ENCODE peak calls at places on chromosomes 4 and X, in six cellular contexts. U, V, R, M, L and K are unnamed samples.

GRCh38 chr4:113411496-113411938 is 350.0 kb downstream of the CAMK2D start:
- DNase-seq in M (no peak), V (no peak), L (peak; percentile 15), U (no peak), R (no peak), K (no peak)

GRCh38 chrX:12719837-12720236 is 71.4 kb upstream of the PRPS2 start:
- DNase-seq in R (no peak), L (no peak), M (no peak), V (no peak), U (no peak), K (no peak)

GRCh38 chrX:114127005-114127404 is 456.9 kb upstream of the HTR2C start:
- DNase-seq in V (no peak), M (no peak), L (no peak), R (no peak), U (no peak), K (no peak)

GRCh38 chrX:47191331-47191730 is 2.3 kb upstream of the UBA1 start:
- DNase-seq in M (no peak), L (no peak), R (no peak), U (no peak), V (peak; percentile 51), K (peak; percentile 30)

GRCh38 chr4:73259552-73260140 is 1.0 kb upstream of the ANKRD17 start:
- DNase-seq in L (peak; percentile 9), M (no peak), V (no peak), U (no peak), R (no peak), K (no peak)

GRCh38 chr4:150589174-150589573 is 7.2 kb downstream of the MAB21L2 start:
- DNase-seq in R (no peak), M (no peak), V (no peak), L (no peak), U (no peak), K (no peak)

GRCh38 chrX:153971632-153972367 is at the start of gene HCFC1:
- DNase-seq in M (peak; percentile 93), L (peak; percentile 75), U (peak; percentile 95), V (peak; percentile 95), R (peak; percentile 86), K (peak; percentile 95)

GRCh38 chr4:142282870-142283431 is 563.1 kb downstream of the INPP4B start:
- DNase-seq in L (no peak), M (no peak), U (no peak), V (no peak), R (no peak), K (peak; percentile 37)

GRCh38 chr4:121358473-121358872 is 22.3 kb downstream of the QRFPR start:
- DNase-seq in M (no peak), L (no peak), U (no peak), V (no peak), R (no peak), K (no peak)

GRCh38 chr4:119646347-119647071 is 17.9 kb upstream of the PDE5A start:
- DNase-seq in L (no peak), M (no peak), R (no peak), U (no peak), V (peak; percentile 25), K (no peak)

GRCh38 chr4:150117094-150117493 is 38.8 kb downstream of the DCLK2 start:
- DNase-seq in R (no peak), M (no peak), U (peak; percentile 36), L (no peak), V (no peak), K (no peak)

GRCh38 chr4:42671431-42672194 is 14.7 kb upstream of the ATP8A1 start:
- DNase-seq in M (no peak), V (peak; percentile 11), R (no peak), U (no peak), L (no peak), K (peak; percentile 42)

GRCh38 chr4:123301942-123302341 is 94.7 kb upstream of the SPRY1 start:
- DNase-seq in R (no peak), V (no peak), L (no peak), M (no peak), U (no peak), K (no peak)

GRCh38 chr4:41141910-41142309 is 72.4 kb downstream of the APBB2 start:
- DNase-seq in M (no peak), R (no peak), L (no peak), U (no peak), V (no peak), K (no peak)

GRCh38 chr4:158209825-158210807 is at the start of gene TMEM144:
- DNase-seq in R (peak; percentile 93), L (peak; percentile 79), M (peak; percentile 95), V (peak; percentile 92), U (peak; percentile 91), K (peak; percentile 94)

GRCh38 chrX:139083191-139083590 is 371.7 kb upstream of the FGF13 start:
- DNase-seq in U (no peak), R (no peak), L (no peak), M (no peak), V (no peak), K (no peak)

GRCh38 chr4:6856391-6856790 is 53.2 kb upstream of the TBC1D14 start:
- DNase-seq in V (no peak), U (no peak), R (no peak), M (no peak), L (no peak), K (no peak)

GRCh38 chrX:140817943-140818342 is 108.4 kb downstream of the LINC00632 start:
- DNase-seq in R (no peak), M (no peak), L (no peak), U (no peak), V (no peak), K (peak; percentile 35)

GRCh38 chr4:169621754-169622481 is 1.5 kb downstream of the CLCN3 start:
- DNase-seq in R (no peak), V (no peak), L (peak; percentile 57), M (no peak), U (no peak), K (no peak)

GRCh38 chrX:49930046-49930445 is 7.7 kb downstream of the CLCN5 start:
- DNase-seq in L (no peak), M (no peak), V (no peak), R (no peak), U (no peak), K (no peak)

GRCh38 chr4:31755751-31756150 is 1035.6 kb downstream of the PCDH7 start:
- DNase-seq in V (no peak), R (no peak), M (no peak), L (no peak), U (no peak), K (no peak)

GRCh38 chr4:123587983-123588494 is 191.4 kb downstream of the SPRY1 start:
- DNase-seq in L (peak; percentile 32), M (no peak), U (no peak), V (peak; percentile 76), R (no peak), K (no peak)

GRCh38 chr4:143207555-143207954 is 22.8 kb downstream of the USP38 start:
- DNase-seq in L (peak; percentile 20), M (no peak), U (no peak), R (no peak), V (no peak), K (peak; percentile 17)

GRCh38 chr4:54378461-54378860 is 149.4 kb downstream of the PDGFRA start:
- DNase-seq in M (no peak), V (no peak), R (no peak), U (no peak), L (no peak), K (no peak)

GRCh38 chr4:140861359-140862181 is 105.4 kb upstream of the TBC1D9 start:
- DNase-seq in V (peak; percentile 60), U (peak; percentile 60), L (peak; percentile 60), R (peak; percentile 45), M (no peak), K (peak; percentile 81)

DNA sequence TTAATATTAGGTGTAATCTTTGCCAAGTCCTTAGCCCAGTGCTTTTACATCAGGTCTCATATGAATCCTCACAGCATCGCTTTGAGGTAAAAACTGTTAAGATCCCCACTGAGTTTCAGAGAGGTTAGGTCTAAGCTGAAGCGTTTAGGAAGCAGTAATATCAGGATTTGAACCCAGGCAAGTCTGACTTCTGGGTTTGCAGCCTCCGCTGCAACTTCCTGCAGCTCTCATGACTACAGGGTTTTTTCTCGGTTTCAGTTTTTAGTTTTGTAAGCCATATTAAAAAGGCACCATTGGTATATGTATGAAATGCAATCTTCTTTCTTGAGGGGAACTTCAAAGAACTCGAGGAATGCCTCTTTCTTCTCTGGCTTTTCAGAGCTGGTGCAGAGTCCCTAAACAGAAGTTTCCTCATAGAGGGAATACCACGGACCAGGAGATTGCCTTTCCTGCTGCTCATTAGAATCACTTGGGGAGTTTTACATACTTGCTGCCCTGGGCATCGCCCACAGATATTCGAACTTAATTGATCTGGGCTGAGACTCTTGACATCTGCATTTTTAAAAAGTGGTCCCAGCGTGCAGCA is 6.5 kb downstream of the MTM1 start:
- DNase-seq in U (no peak), V (no peak), R (no peak), L (no peak), M (no peak), K (peak; percentile 32)
- H3K27me3 ChIP-seq in U (no peaks in the 10 kb centered on the region), V (no peaks in the 10 kb centered on the region), R (no peaks in the 10 kb centered on the region), L (no peaks in the 10 kb centered on the region), M (no peaks in the 10 kb centered on the region), K (no peaks in the 10 kb centered on the region)

DNA sequence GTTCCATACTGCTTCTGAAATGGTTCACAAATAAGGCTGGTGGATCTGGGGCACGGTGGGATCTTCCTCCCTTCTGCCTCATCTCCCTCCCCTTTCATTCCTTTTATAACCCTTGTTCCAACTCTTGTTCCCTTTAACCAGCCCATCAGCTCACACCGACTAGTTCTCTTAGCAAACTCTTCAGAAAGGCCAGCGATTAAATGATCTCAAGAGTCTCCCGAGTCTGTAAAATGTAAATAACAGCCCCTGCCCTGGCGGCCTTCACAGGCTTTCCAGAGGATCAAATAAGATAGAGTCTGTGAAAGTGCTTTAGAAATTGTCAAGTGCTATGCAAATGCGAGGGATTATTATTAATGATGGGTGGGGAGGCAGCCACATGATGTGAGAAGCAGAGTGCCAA is 27.1 kb downstream of the TSC22D3 start:
- DNase-seq in M (no peak), U (no peak), R (no peak), L (no peak), V (no peak), K (no peak)
- H3K27me3 ChIP-seq in M (no peaks in the 10 kb centered on the region), U (no peaks in the 10 kb centered on the region), R (no peaks in the 10 kb centered on the region), L (no peaks in the 10 kb centered on the region), V (no peaks in the 10 kb centered on the region), K (no peaks in the 10 kb centered on the region)

DNA sequence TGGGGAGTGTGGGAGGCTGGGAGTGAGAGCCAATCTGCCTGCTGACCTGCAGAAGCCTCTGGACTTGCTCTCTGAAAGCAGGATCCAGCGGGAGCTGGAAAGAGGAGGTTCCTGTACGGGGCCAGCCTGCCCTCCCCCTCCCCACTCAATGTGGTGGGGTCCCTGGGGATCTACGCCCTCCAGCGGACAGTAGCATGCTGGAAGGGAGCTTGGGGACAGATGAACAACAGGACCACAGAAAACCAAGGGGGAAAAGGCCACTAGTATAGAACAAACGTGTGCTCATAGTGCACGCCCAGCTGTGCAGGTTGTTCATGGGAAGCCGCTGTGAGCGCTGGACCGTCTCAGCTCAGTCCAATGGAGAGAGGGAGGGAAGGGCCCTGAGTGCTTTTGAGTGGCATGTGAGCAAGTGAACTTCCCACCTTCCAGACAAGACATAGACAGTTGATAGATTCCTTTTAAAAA is 15.8 kb downstream of the HMX1 start:
- DNase-seq in V (no peak), U (no peak), M (no peak), L (no peak), R (peak; percentile 78), K (peak; percentile 84)
- H3K27me3 ChIP-seq in V (peaks cover 87% of the 10 kb centered on the region), U (no peaks in the 10 kb centered on the region), M (peaks cover 94% of the 10 kb centered on the region), L (peaks cover 89% of the 10 kb centered on the region), R (peaks cover 68% of the 10 kb centered on the region), K (peaks cover 24% of the 10 kb centered on the region)

DNA sequence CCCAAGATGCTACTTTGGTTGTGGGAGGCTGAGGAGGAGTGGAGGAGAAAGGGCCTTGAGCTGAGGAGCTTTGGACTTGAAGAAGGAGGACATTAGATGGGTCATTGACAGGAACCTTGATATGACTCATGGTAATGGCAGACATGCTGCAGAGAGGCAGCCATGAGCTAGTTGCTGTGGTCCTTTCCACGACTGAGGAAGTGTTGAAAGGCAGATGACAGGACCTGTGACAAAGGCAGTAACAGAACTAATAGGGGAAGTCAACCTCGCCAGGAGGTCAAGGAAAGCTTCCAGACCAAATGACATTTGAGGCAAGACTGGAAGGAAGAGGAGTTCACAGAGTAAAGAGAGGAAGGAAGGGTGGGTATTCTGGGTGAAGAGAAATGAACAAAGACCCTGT is 7.6 kb upstream of the XPNPEP2 start:
- DNase-seq in M (no peak), U (no peak), V (no peak), R (no peak), L (no peak), K (no peak)
- H3K27me3 ChIP-seq in M (no peaks in the 10 kb centered on the region), U (no peaks in the 10 kb centered on the region), V (no peaks in the 10 kb centered on the region), R (no peaks in the 10 kb centered on the region), L (no peaks in the 10 kb centered on the region), K (no peaks in the 10 kb centered on the region)